ENCODE peak calls at places on chromosomes 4 and X, in five cellular contexts. W, T, H, F and Z are unnamed samples.

GRCh38 chr4:2733001-2733843 is 22.9 kb downstream of the TNIP2 start:
- DNase-seq in W (no peak), T (no peak), H (no peak), F (no peak), Z (no peak)

GRCh38 chr4:73976716-73977115 is 5.1 kb downstream of the PF4 start:
- DNase-seq in W (no peak), T (no peak), H (peak; percentile 73), F (no peak), Z (no peak)

GRCh38 chrX:22202251-22202650 is 70.5 kb upstream of the CBLL2 start:
- DNase-seq in W (no peak), T (no peak), H (no peak), F (no peak), Z (no peak)

GRCh38 chr4:137623013-137623412 is 90.7 kb upstream of the PCDH18 start:
- DNase-seq in W (peak; percentile 57), T (no peak), H (no peak), F (no peak), Z (no peak)

GRCh38 chrX:45956222-45956867 is 588.9 kb downstream of the ZNF674 start:
- DNase-seq in W (no peak), T (no peak), H (no peak), F (no peak), Z (no peak)

GRCh38 chrX:132426695-132427281 is 62.0 kb downstream of the MBNL3 start:
- DNase-seq in W (no peak), T (no peak), H (peak; percentile 43), F (no peak), Z (no peak)

GRCh38 chr4:123478859-123479345 is 82.3 kb downstream of the SPRY1 start:
- DNase-seq in W (no peak), T (no peak), H (peak; percentile 67), F (no peak), Z (no peak)

GRCh38 chr4:162115323-162115722 is 48.5 kb downstream of the FSTL5 start:
- DNase-seq in W (no peak), T (no peak), H (no peak), F (peak; percentile 19), Z (no peak)

GRCh38 chr4:156771171-156771837 is 200.3 kb downstream of the PDGFC start:
- DNase-seq in W (peak; percentile 20), T (no peak), H (peak; percentile 87), F (peak; percentile 73), Z (peak; percentile 92)

GRCh38 chrX:9525511-9526248 is 60.8 kb downstream of the TBL1X start:
- DNase-seq in W (no peak), T (no peak), H (peak; percentile 38), F (no peak), Z (no peak)

GRCh38 chr4:80006935-80007744 is 65.9 kb downstream of the ANTXR2 start:
- DNase-seq in W (peak; percentile 67), T (no peak), H (peak; percentile 28), F (peak; percentile 47), Z (no peak)

GRCh38 chrX:153469811-153470410 is 465 bp downstream of the HAUS7 start:
- DNase-seq in W (peak; percentile 29), T (no peak), H (no peak), F (peak; percentile 51), Z (no peak)

DNA sequence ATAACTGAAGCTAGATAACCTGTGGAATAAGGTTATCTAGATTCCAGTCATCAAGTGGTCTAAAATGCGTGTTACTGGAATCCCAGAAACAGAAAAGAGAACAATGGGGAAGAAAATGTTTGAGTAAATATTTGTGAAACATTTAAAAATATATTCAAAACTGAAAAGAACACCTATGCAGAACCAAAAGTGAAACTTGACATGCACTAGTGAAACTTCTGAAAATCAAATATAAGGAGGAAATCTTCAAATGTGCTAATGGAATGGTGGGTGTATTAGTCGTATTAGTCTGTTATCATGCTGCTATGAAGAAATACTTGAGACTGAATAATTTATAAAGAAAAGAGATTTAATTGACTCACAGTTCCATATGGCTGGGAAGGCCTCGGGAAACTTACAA is 512.4 kb upstream of the KLHL4 start:
- DNase-seq in W (peak; percentile 54), T (no peak), H (no peak), F (no peak), Z (no peak)
- TF ChIP-seq CTCF in W (no peak), T (no peak), H (no peak), F (no peak), Z (no peak)

GRCh38 chr4:87527446-87528240 is 1.5 kb downstream of the SPARCL1 start:
- DNase-seq in W (no peak), T (no peak), H (peak; percentile 17), F (no peak), Z (no peak)
- H3K4me3 ChIP-seq in W (no peak overlapping the region), T (no peak overlapping the region), H (no peak overlapping the region), F (no peak overlapping the region), Z (no peak overlapping the region)

GRCh38 chrX:124348152-124348551 is 1.8 kb downstream of the SH2D1A start:
- DNase-seq in W (no peak), T (no peak), H (no peak), F (no peak), Z (no peak)
- TF ChIP-seq CTCF in W (no peak), T (no peak), H (no peak), F (no peak), Z (no peak)

GRCh38 chrX:39150621-39151020 is 349.4 kb downstream of the MID1IP1 start:
- DNase-seq in W (no peak), T (no peak), H (no peak), F (no peak), Z (no peak)

GRCh38 chrX:39152106-39152649 is 350.9 kb downstream of the MID1IP1 start:
- DNase-seq in W (no peak), T (no peak), H (no peak), F (peak; percentile 61), Z (no peak)

GRCh38 chrX:39150210-39150609 is 349.0 kb downstream of the MID1IP1 start:
- DNase-seq in W (no peak), T (no peak), H (no peak), F (peak; percentile 17), Z (no peak)

GRCh38 chrX:39145859-39146258 is 344.6 kb downstream of the MID1IP1 start:
- DNase-seq in W (no peak), T (no peak), H (no peak), F (no peak), Z (no peak)

DNA sequence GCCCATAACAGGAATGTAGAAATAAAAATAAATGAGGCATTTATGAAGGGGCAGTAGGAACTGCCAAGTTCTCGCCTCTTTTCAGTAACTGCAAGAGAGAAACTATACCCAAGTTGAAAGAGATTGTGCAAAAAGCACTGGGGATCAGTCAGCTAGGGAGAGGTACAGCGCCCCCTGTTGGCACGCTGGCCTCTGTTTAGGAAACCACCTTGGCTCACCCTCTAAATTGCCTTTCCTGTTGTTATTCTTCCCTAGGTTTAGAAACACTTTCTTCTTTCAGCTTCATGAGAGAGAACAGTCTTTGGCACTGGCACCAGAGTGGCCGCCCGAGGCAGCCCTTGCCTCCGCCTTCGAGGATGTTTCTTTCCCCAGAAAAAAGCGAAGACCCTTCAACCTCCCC is 348.5 kb downstream of the MID1IP1 start:
- DNase-seq in W (no peak), T (peak; percentile 95), H (peak; percentile 16), F (peak; percentile 59), Z (no peak)
- H3K4me3 ChIP-seq in W (no peak overlapping the region), T (no peak overlapping the region), H (no peak overlapping the region), F (no peak overlapping the region), Z (no peak overlapping the region)

GRCh38 chr4:149896428-149896827 is 80.8 kb upstream of the IQCM start:
- DNase-seq in W (no peak), T (no peak), H (peak; percentile 53), F (peak; percentile 57), Z (peak; percentile 27)
- TF ChIP-seq CTCF in W (peak; percentile 21), T (no peak), H (peak; percentile 85), F (peak; percentile 74), Z (peak; percentile 72)

GRCh38 chr4:115278830-115279229 is 165.4 kb upstream of the NDST4 start:
- DNase-seq in W (no peak), T (no peak), H (no peak), F (no peak), Z (no peak)

GRCh38 chr4:115272185-115272584 is 158.8 kb upstream of the NDST4 start:
- DNase-seq in W (no peak), T (no peak), H (no peak), F (no peak), Z (no peak)

GRCh38 chr4:115272585-115272984 is 159.2 kb upstream of the NDST4 start:
- DNase-seq in W (no peak), T (no peak), H (no peak), F (no peak), Z (no peak)

GRCh38 chr4:115275615-115276014 is 162.2 kb upstream of the NDST4 start:
- DNase-seq in W (no peak), T (no peak), H (no peak), F (no peak), Z (no peak)

DNA sequence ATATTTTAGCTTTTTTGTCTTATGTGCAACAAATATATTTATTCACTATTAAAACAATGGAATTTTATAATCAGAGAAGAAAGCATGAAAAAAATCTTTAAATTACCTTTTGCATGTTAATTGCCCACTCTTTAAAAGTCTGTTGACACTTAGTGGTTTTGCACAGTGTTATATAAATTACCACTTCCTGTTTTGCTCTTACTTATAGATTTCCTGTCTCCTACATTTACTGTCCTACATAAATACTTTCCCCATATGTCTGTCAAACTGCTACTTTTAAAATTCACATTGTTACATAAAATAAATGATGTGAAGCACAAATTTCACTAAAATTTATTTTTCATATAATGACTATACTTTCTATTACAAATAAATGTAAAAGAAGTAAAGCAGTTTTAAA is 161.1 kb upstream of the NDST4 start:
- DNase-seq in W (peak; percentile 45), T (no peak), H (no peak), F (no peak), Z (no peak)
- H3K4me3 ChIP-seq in W (no peak overlapping the region), T (no peak overlapping the region), H (no peak overlapping the region), F (no peak overlapping the region), Z (no peak overlapping the region)

DNA sequence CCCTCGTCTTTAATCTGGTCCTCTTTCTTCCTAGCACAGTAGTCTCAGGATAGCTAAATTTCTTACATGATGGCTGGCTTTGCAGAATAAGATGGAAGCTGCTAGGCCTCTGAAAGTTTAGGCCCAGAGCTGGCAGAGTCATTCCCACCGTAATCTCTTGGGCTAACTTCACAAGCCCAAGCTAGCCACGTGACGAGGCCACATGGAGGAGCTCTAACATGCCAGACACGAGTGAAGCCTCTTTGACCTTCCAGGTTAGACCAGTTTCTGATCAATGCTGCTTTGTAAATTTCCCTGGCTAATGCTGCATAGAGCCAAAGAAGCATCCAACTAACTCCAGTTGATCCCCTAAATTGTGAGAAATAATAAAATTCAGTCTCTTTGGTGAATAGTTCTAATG is 9.5 kb upstream of the CENPE start:
- DNase-seq in W (no peak), T (no peak), H (no peak), F (peak; percentile 55), Z (no peak)
- TF ChIP-seq CTCF in W (peak; percentile 16), T (no peak), H (no peak), F (peak; percentile 69), Z (peak; percentile 8)

DNA sequence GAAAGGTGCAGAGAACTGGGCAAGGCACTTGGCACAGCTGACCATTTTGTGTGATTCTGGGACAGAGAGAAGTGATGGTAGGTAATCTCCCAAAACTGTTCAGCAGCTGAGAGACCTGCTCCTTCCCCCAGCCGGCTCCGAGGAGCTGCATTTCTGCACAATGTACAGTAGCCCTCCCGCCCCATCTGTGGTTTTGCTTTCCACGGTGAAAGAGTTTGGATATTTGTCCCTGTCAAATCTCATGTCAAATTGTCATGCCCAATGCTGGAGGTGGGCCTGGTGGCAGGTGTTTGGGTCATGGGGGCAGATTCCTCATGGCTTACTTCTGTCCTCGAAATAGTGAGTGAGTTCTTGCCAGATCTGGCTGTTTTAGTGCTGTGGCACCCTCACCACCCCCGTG is 90.5 kb upstream of the CD99 start:
- DNase-seq in W (no peak), T (peak; percentile 50), H (no peak), F (no peak), Z (no peak)
- H3K4me3 ChIP-seq in W (no peak overlapping the region), T (no peak overlapping the region), H (no peak overlapping the region), F (no peak overlapping the region), Z (no peak overlapping the region)